ENCODE peak calls at places on chromosomes 11 and 22, in five cellular contexts. R is PC-3, L is tibial artery, W is WERI-Rb-1, K is PC-9. N is an unnamed sample.

GRCh38 chr22:32622004-32622761 is 147.6 kb downstream of the FBXO7 start:
- DNase-seq in R (no peak), L (peak; percentile 65), W (no peak), K (peak; percentile 30), N (no peak)

GRCh38 chr11:119489087-119489486 is 66.1 kb upstream of the THY1 start:
- DNase-seq in R (no peak), L (peak; percentile 10), W (peak; percentile 2), K (no peak), N (no peak)

GRCh38 chr11:41245704-41246398 is 213.6 kb downstream of the LRRC4C start:
- DNase-seq in R (peak; percentile 17), L (no peak), W (peak; percentile 7), K (no peak), N (no peak)

GRCh38 chr11:69696749-69697488 is 6.9 kb downstream of the FGF19 start:
- DNase-seq in R (peak; percentile 53), L (no peak), W (peak; percentile 64), K (peak; percentile 53), N (no peak)

GRCh38 chr11:33857924-33858323 is 34.0 kb downstream of the LMO2 start:
- DNase-seq in R (peak; percentile 78), L (peak; percentile 74), W (peak; percentile 80), K (peak; percentile 72), N (peak; percentile 47)

GRCh38 chr11:105910095-105910715 is 111.8 kb downstream of the MSANTD4 start:
- DNase-seq in R (peak; percentile 91), L (no peak), W (no peak), K (no peak), N (peak; percentile 92)

GRCh38 chr11:77183421-77183984 is 55.5 kb downstream of the MYO7A start:
- DNase-seq in R (no peak), L (no peak), W (no peak), K (no peak), N (no peak)

GRCh38 chr11:46984987-46985386 is 48.4 kb downstream of the CSTPP1 start:
- DNase-seq in R (peak; percentile 34), L (no peak), W (no peak), K (no peak), N (no peak)

GRCh38 chr11:47714554-47715081 is 551 bp downstream of the AGBL2 start:
- DNase-seq in R (no peak), L (peak; percentile 31), W (no peak), K (peak; percentile 24), N (peak; percentile 12)

GRCh38 chr11:39668640-39669039 is 1790.8 kb downstream of the LRRC4C start:
- DNase-seq in R (peak; percentile 69), L (no peak), W (no peak), K (no peak), N (peak; percentile 7)

GRCh38 chr11:18624161-18624560 is 10.0 kb downstream of the SPTY2D1 start:
- DNase-seq in R (no peak), L (no peak), W (no peak), K (no peak), N (no peak)

GRCh38 chr22:24440718-24441405 is 13.5 kb downstream of the ADORA2A start:
- DNase-seq in R (no peak), L (peak; percentile 53), W (no peak), K (no peak), N (no peak)

GRCh38 chr11:112478806-112479205 is 218.1 kb upstream of the PLET1 start:
- DNase-seq in R (no peak), L (no peak), W (no peak), K (no peak), N (peak; percentile 84)

GRCh38 chr11:73716153-73717056 is 44.5 kb downstream of the RAB6A start:
- DNase-seq in R (no peak), L (no peak), W (no peak), K (no peak), N (no peak)

GRCh38 chr11:2530131-2530854 is 85.5 kb downstream of the KCNQ1 start:
- DNase-seq in R (no peak), L (no peak), W (no peak), K (no peak), N (no peak)

GRCh38 chr11:120216426-120217102 is 5.7 kb downstream of the OAF start:
- DNase-seq in R (no peak), L (no peak), W (no peak), K (no peak), N (no peak)

GRCh38 chr11:67262731-67263675 is 3.3 kb upstream of the GRK2 start:
- DNase-seq in R (peak; percentile 92), L (peak; percentile 78), W (peak; percentile 86), K (peak; percentile 83), N (peak; percentile 85)

GRCh38 chr11:110093407-110094297 is 460 bp downstream of the ZC3H12C start:
- DNase-seq in R (peak; percentile 58), L (peak; percentile 58), W (peak; percentile 47), K (peak; percentile 49), N (no peak)

GRCh38 chr11:12137938-12138731 is 27.7 kb downstream of the MICAL2 start:
- DNase-seq in R (no peak), L (peak; percentile 71), W (no peak), K (no peak), N (peak; percentile 59)

GRCh38 chr11:115112779-115113178 is 391.4 kb downstream of the CADM1 start:
- DNase-seq in R (no peak), L (no peak), W (no peak), K (no peak), N (no peak)

GRCh38 chr22:40519948-40520331 is 116.6 kb downstream of the MRTFA start:
- DNase-seq in R (no peak), L (no peak), W (no peak), K (no peak), N (no peak)

GRCh38 chr11:1530686-1531256 is 41.3 kb downstream of the DUSP8 start:
- DNase-seq in R (no peak), L (no peak), W (no peak), K (no peak), N (no peak)

GRCh38 chr11:44623321-44623715 is 57.9 kb downstream of the CD82 start:
- DNase-seq in R (no peak), L (no peak), W (peak; percentile 4), K (no peak), N (no peak)

GRCh38 chr11:131688056-131688693 is 317.8 kb downstream of the NTM start:
- DNase-seq in R (peak; percentile 63), L (peak; percentile 37), W (peak; percentile 54), K (peak; percentile 37), N (peak; percentile 10)

GRCh38 chr22:27748355-27749168 is 53.0 kb downstream of the MN1 start:
- DNase-seq in R (no peak), L (no peak), W (peak; percentile 19), K (no peak), N (peak; percentile 76)

GRCh38 chr11:3820971-3821370 is 12.6 kb downstream of the PGAP2 start:
- DNase-seq in R (no peak), L (no peak), W (no peak), K (no peak), N (no peak)

GRCh38 chr11:117929568-117930207 is 486 bp upstream of the TMPRSS13 start:
- DNase-seq in R (no peak), L (no peak), W (no peak), K (no peak), N (peak; percentile 17)
- TF ChIP-seq CTCF in R (no peak), L (no peak), W (no peak), K (no peak), N (no peak)

DNA sequence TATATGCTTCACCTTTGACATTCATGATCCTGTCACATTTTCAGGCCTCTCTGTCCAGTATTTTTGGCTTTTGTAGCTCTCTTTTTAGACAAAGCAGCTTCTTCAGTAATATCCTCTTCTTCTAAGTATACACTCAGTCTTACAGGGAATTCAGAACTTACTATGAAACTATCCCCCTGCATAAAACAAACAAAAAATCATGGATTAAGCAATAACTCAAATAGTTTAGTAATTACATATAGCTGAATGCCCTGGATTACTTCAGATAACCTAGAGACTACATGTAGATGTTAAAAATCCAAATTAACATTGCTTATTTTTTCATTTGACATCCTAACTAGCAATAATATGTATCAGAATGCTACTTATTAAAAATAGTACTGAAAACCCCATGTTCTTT is 5.2 kb downstream of the TAF1D start:
- DNase-seq in R (no peak), L (no peak), W (no peak), K (no peak), N (peak; percentile 21)
- H3K36me3 ChIP-seq in R (peaks cover 92% of the 10 kb centered on the region), L (peaks cover 65% of the 10 kb centered on the region), W (peaks cover 88% of the 10 kb centered on the region), K (peaks cover 96% of the 10 kb centered on the region), N (peaks cover 25% of the 10 kb centered on the region)

GRCh38 chr22:37253164-37253660 is 9.1 kb upstream of the RAC2 start:
- DNase-seq in R (no peak), L (no peak), W (peak; percentile 5), K (no peak), N (peak; percentile 27)
- TF ChIP-seq CTCF in R (no peak), L (no peak), W (no peak), K (no peak), N (no peak)

GRCh38 chr11:65617990-65618751 is 2.6 kb downstream of the PCNX3 start:
- DNase-seq in R (no peak), L (no peak), W (no peak), K (no peak), N (no peak)

GRCh38 chr11:65620666-65621065 is 5.1 kb downstream of the PCNX3 start:
- DNase-seq in R (no peak), L (no peak), W (no peak), K (no peak), N (no peak)

GRCh38 chr11:65621460-65621859 is 5.9 kb downstream of the PCNX3 start:
- DNase-seq in R (no peak), L (no peak), W (no peak), K (no peak), N (no peak)

GRCh38 chr11:65618763-65619162 is 3.2 kb downstream of the PCNX3 start:
- DNase-seq in R (no peak), L (no peak), W (no peak), K (no peak), N (no peak)

DNA sequence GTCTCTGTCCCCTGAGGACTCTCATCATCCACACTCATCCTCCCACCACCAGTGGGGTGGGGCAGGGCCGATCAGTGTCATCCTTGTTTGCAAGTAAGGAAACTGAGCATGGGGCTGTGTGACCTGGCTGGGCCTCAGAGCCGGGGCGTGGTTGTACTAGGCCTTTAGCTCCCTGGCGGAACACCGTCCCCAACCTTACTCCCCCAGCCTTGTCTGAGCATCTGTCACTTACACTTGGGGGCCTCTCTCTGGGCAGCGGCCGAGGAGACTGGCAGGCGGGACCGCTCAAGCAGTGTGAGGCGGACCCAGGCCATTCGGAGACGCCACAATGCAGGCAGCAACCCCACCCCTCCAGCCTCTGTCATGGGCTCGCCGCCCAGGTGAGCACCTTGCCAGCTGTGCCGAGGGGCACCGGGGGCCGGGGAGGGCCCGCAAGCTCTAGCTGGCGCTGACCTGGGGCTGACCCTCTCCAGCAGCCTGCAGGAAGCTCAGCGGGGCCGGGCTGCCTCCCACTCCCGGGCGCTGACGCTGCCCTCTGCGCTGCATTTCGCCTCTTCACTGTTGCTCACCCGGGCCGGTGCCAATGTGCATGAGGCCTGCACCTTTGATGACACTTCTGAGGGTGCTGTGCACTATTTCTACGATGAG is 3.8 kb downstream of the PCNX3 start:
- DNase-seq in R (no peak), L (no peak), W (no peak), K (no peak), N (no peak)
- H3K36me3 ChIP-seq in R (peaks cover 43% of the 10 kb centered on the region), L (peaks cover 43% of the 10 kb centered on the region), W (peaks cover 65% of the 10 kb centered on the region), K (peaks cover 16% of the 10 kb centered on the region), N (peaks cover 44% of the 10 kb centered on the region)

DNA sequence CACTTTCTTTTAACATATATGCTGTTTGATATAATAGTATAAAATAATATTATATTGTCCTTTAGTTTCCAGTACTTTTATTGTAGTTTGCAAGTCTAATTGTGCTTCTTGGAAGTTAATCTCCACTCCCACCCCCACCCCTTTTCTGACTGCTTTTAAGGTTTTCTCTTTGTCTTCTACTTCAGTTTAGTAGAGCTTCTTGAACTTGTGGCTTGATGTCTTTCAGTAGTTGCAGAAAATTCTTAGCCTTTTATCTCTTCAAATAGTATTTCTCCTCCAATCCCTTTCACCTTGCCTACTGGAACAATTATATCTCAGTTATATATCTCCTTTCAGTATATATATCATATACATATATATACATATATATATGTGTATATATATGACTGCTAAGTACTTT is 56.6 kb downstream of the PARVG start:
- DNase-seq in R (no peak), L (no peak), W (no peak), K (no peak), N (no peak)
- TF ChIP-seq CTCF in R (no peak), L (no peak), W (no peak), K (no peak), N (no peak)

N was measured in bronchial epithelial cell.